ENCODE peak calls at places on chromosomes 16 and 17, in four cellular contexts. Q is AG04450, S is pancreas, U is heart left ventricle. Y is an unnamed sample.
A peak's percentile ranks its signal among the peaks of the same experiment; 100 is the strongest.

GRCh38 chr16:70778901-70779309 is 22.1 kb downstream of the VAC14 start:
- DNase-seq in Q (peak; percentile 89), U (peak; percentile 32), S (peak; percentile 40), Y (no peak)

GRCh38 chr16:89687092-89687940 is 827 bp downstream of the CDK10 start:
- DNase-seq in Q (no peak), S (peak; percentile 88), U (no peak), Y (no peak)

GRCh38 chr17:78013683-78014467 is 55.4 kb downstream of the TNRC6C start:
- DNase-seq in S (peak; percentile 51), U (peak; percentile 35), Q (peak; percentile 51), Y (peak; percentile 30)

GRCh38 chr17:77423589-77424451 is 283.1 kb downstream of the SEC14L1 start:
- DNase-seq in Q (peak; percentile 93), U (peak; percentile 95), S (peak; percentile 65), Y (peak; percentile 90)

GRCh38 chr16:88342491-88342890 is 40.3 kb upstream of the ZNF469 start:
- DNase-seq in S (no peak), Q (no peak), U (no peak), Y (no peak)

GRCh38 chr17:28597606-28598383 is 1.0 kb downstream of the SPAG5 start:
- DNase-seq in S (no peak), U (no peak), Q (no peak), Y (no peak)

GRCh38 chr17:77128895-77129567 is 11.7 kb upstream of the SEC14L1 start:
- DNase-seq in Q (no peak), U (no peak), S (no peak), Y (no peak)

GRCh38 chr17:15261063-15261817 is 3.9 kb downstream of the PMP22 start:
- DNase-seq in Q (no peak), S (peak; percentile 42), U (peak; percentile 74), Y (no peak)

GRCh38 chr17:7956208-7956965 is 24.4 kb downstream of the CNTROB start:
- DNase-seq in S (no peak), Q (no peak), U (peak; percentile 74), Y (peak; percentile 80)

GRCh38 chr17:11178576-11178975 is 62.4 kb upstream of the SHISA6 start:
- DNase-seq in U (no peak), S (no peak), Q (no peak), Y (no peak)
- H3K4me3 ChIP-seq in U (no peak overlapping the region), S (no peak overlapping the region), Q (no peak overlapping the region), Y (no peak overlapping the region)

DNA sequence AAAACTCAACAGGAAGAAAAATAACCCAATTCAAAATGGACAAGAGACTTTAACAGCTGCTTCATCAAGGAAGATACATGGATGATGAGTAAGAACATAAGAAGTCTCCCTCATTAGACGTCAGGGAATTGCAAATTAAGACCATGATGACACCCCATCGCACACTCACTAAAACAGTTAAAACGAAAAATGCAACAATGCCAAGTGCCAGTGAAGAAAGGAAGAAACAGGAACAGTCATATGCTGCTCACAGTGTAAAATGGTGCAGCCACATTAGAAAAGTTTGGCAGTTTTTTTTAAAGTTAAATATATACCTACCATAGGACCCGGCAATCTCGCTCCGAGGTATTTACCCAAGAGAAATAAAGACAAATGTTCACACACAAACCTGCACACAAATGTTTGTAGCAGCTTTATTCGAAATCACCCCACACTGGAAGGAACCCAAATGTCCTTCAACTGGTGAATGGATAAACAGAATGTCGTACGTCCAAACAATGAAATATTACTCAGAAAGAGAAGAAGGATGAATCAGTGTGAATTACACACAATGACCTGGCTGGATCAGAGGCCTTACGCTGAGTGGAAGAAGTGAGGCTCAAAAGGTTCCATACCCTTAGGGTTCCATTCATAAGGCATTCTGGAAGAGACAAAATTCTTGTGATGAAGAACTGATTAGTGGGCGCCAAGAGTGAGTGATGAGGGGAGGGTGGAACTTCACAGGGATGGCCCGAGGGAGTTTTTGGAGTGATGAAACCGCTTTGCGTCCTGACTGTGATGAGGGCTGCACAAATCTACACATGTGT is 110.3 kb downstream of the C16orf95 start:
- DNase-seq in Q (no peak), S (no peak), U (peak; percentile 37), Y (no peak)
- H3K4me3 ChIP-seq in Q (no peak overlapping the region), S (no peak overlapping the region), U (no peak overlapping the region), Y (no peak overlapping the region)

GRCh38 chr17:39208893-39209292 is 8.8 kb downstream of the RPL19 start:
- DNase-seq in U (no peak), S (no peak), Q (no peak), Y (no peak)
- H3K4me3 ChIP-seq in U (no peak overlapping the region), S (no peak overlapping the region), Q (no peak overlapping the region), Y (peak overlapping the region; percentile 26)

DNA sequence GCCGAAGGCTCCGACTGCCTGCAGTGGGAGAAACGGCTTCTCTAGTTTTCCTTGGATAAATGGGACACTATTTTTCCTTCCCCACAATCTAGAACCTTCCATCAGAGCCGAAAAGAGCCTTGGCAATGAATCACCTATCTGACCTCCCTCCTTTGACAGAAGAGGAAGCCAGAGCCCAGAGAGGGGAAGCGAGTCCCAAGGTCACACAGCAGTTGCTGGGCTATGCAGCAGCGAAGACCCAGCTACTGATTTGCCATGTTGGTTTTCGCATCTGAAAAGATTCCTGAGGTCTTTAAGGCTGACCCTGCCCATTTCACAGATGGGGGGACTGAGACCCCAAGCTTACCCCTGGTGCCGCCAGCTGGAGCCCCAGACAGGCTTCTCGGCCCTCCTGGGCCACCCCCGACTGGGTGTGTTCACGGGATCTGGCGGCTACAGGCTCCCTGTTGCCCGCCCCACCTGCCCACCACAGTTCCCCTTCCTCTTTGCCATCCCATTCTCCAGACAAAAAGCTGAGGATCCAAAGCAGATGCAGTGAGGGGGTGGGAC is 45.9 kb downstream of the RAI1 start:
- DNase-seq in U (no peak), Q (no peak), S (no peak), Y (no peak)
- H3K4me3 ChIP-seq in U (no peak overlapping the region), Q (no peak overlapping the region), S (no peak overlapping the region), Y (no peak overlapping the region)

GRCh38 chr17:2011421-2012371 is 13.4 kb downstream of the RTN4RL1 start:
- DNase-seq in Q (no peak), S (peak; percentile 71), U (no peak), Y (peak; percentile 79)
- H3K4me3 ChIP-seq in Q (no peak overlapping the region), S (peak overlapping the region; percentile 2), U (no peak overlapping the region), Y (no peak overlapping the region)

DNA sequence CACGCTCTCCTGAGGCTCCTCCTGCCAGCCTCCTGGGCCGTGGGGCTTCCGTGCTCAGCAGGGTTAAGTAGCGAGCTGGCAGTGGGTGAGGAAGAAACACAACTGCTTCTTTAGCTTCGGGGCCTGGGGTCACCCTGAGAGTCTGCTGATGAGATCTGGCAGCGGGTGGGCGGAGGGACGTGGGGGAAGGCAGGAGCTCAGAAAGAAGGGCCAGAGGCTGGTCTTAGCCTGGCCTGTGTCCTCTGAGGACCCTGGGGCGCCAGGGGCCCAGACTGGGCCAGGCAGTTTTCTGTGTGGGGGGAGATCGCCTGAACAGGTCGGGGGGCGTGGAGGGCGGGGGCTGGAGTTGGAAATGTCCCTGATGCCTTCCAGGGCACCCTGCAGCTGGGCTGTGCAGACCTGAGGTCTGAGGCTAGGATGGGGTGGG is 97.8 kb upstream of the GSE1 start:
- DNase-seq in Q (no peak), S (no peak), U (no peak), Y (no peak)
- H3K4me3 ChIP-seq in Q (peak overlapping the region; percentile 29), S (no peak overlapping the region), U (no peak overlapping the region), Y (no peak overlapping the region)

Y was measured in upper lobe of left lung.